ENCODE peak calls at places on chromosomes 2 and 18, in seven cellular contexts. One of them, this sample, is unnamed.

GRCh38 chr2:181264436-181264835 is 192.8 kb upstream of the ITGA4 start:
- DNase-seq in progenitor cell of endocrine pancreas: no peak
- DNase-seq in H9: no peak
- DNase-seq in foreskin fibroblast: peak; percentile 55
- DNase-seq in EL: peak; percentile 23
- DNase-seq in GM03348: no peak
- DNase-seq in amniotic stem cell: no peak
- DNase-seq in this sample: no peak

GRCh38 chr2:161416294-161416632 is at the start of gene TBR1:
- DNase-seq in progenitor cell of endocrine pancreas: no peak
- DNase-seq in H9: no peak
- DNase-seq in foreskin fibroblast: peak; percentile 29
- DNase-seq in EL: no peak
- DNase-seq in GM03348: no peak
- DNase-seq in amniotic stem cell: no peak
- DNase-seq in this sample: peak; percentile 36

GRCh38 chr18:37564796-37565137 is 831 bp downstream of the CELF4 start:
- DNase-seq in progenitor cell of endocrine pancreas: peak; percentile 82
- DNase-seq in H9: peak; percentile 82
- DNase-seq in foreskin fibroblast: peak; percentile 63
- DNase-seq in EL: peak; percentile 11
- DNase-seq in GM03348: peak; percentile 73
- DNase-seq in amniotic stem cell: peak; percentile 19
- DNase-seq in this sample: peak; percentile 64

GRCh38 chr2:179953359-179953758 is 53.7 kb downstream of the CWC22 start:
- DNase-seq in progenitor cell of endocrine pancreas: no peak
- DNase-seq in H9: no peak
- DNase-seq in foreskin fibroblast: no peak
- DNase-seq in EL: no peak
- DNase-seq in GM03348: no peak
- DNase-seq in amniotic stem cell: no peak
- DNase-seq in this sample: no peak

GRCh38 chr2:191995285-191995684 is 148.4 kb upstream of the CAVIN2 start:
- DNase-seq in progenitor cell of endocrine pancreas: no peak
- DNase-seq in H9: no peak
- DNase-seq in foreskin fibroblast: peak; percentile 51
- DNase-seq in EL: peak; percentile 12
- DNase-seq in GM03348: no peak
- DNase-seq in amniotic stem cell: no peak
- DNase-seq in this sample: no peak

GRCh38 chr2:104570259-104570658 is 283.7 kb upstream of the POU3F3 start:
- DNase-seq in progenitor cell of endocrine pancreas: no peak
- DNase-seq in H9: no peak
- DNase-seq in foreskin fibroblast: no peak
- DNase-seq in EL: no peak
- DNase-seq in GM03348: no peak
- DNase-seq in amniotic stem cell: no peak
- DNase-seq in this sample: no peak

GRCh38 chr2:104944495-104944894 is 90.6 kb downstream of the POU3F3 start:
- DNase-seq in progenitor cell of endocrine pancreas: no peak
- DNase-seq in H9: no peak
- DNase-seq in foreskin fibroblast: peak; percentile 14
- DNase-seq in EL: peak; percentile 1
- DNase-seq in GM03348: no peak
- DNase-seq in amniotic stem cell: no peak
- DNase-seq in this sample: no peak

GRCh38 chr18:32549248-32549842 is 78.7 kb upstream of the GAREM1 start:
- DNase-seq in progenitor cell of endocrine pancreas: peak; percentile 29
- DNase-seq in H9: peak; percentile 58
- DNase-seq in foreskin fibroblast: peak; percentile 63
- DNase-seq in EL: no peak
- DNase-seq in GM03348: peak; percentile 56
- DNase-seq in amniotic stem cell: no peak
- DNase-seq in this sample: peak; percentile 84

GRCh38 chr2:47334356-47335136 is 68.4 kb upstream of the MSH2 start:
- DNase-seq in progenitor cell of endocrine pancreas: no peak
- DNase-seq in H9: peak; percentile 84
- DNase-seq in foreskin fibroblast: no peak
- DNase-seq in EL: no peak
- DNase-seq in GM03348: no peak
- DNase-seq in amniotic stem cell: no peak
- DNase-seq in this sample: peak; percentile 54

GRCh38 chr2:230097424-230097823 is 28.7 kb upstream of the SLC16A14 start:
- DNase-seq in progenitor cell of endocrine pancreas: no peak
- DNase-seq in H9: no peak
- DNase-seq in foreskin fibroblast: no peak
- DNase-seq in EL: no peak
- DNase-seq in GM03348: no peak
- DNase-seq in amniotic stem cell: no peak
- DNase-seq in this sample: no peak

GRCh38 chr18:13273800-13274199 is 55.2 kb downstream of the LDLRAD4 start:
- DNase-seq in progenitor cell of endocrine pancreas: no peak
- DNase-seq in H9: no peak
- DNase-seq in foreskin fibroblast: no peak
- DNase-seq in EL: no peak
- DNase-seq in GM03348: no peak
- DNase-seq in amniotic stem cell: no peak
- DNase-seq in this sample: no peak

GRCh38 chr18:57775937-57776336 is 27.2 kb downstream of the ATP8B1 start:
- DNase-seq in progenitor cell of endocrine pancreas: no peak
- DNase-seq in H9: no peak
- DNase-seq in foreskin fibroblast: peak; percentile 69
- DNase-seq in EL: peak; percentile 33
- DNase-seq in GM03348: peak; percentile 29
- DNase-seq in amniotic stem cell: no peak
- DNase-seq in this sample: no peak

GRCh38 chr18:25786778-25787177 is 303.6 kb downstream of the SS18 start:
- DNase-seq in progenitor cell of endocrine pancreas: no peak
- DNase-seq in H9: no peak
- DNase-seq in foreskin fibroblast: peak; percentile 88
- DNase-seq in EL: peak; percentile 95
- DNase-seq in GM03348: peak; percentile 66
- DNase-seq in amniotic stem cell: peak; percentile 65
- DNase-seq in this sample: no peak

GRCh38 chr2:19228720-19229119 is 129.7 kb downstream of the OSR1 start:
- DNase-seq in progenitor cell of endocrine pancreas: no peak
- DNase-seq in H9: peak; percentile 86
- DNase-seq in foreskin fibroblast: no peak
- DNase-seq in EL: no peak
- DNase-seq in GM03348: no peak
- DNase-seq in amniotic stem cell: no peak
- DNase-seq in this sample: no peak

GRCh38 chr18:66079401-66079800 is 328.6 kb downstream of the CDH7 start:
- DNase-seq in progenitor cell of endocrine pancreas: no peak
- DNase-seq in H9: no peak
- DNase-seq in foreskin fibroblast: no peak
- DNase-seq in EL: no peak
- DNase-seq in GM03348: no peak
- DNase-seq in amniotic stem cell: no peak
- DNase-seq in this sample: no peak

GRCh38 chr2:177549171-177549570 is 156.6 kb downstream of the AGPS start:
- DNase-seq in progenitor cell of endocrine pancreas: no peak
- DNase-seq in H9: no peak
- DNase-seq in foreskin fibroblast: no peak
- DNase-seq in EL: no peak
- DNase-seq in GM03348: no peak
- DNase-seq in amniotic stem cell: no peak
- DNase-seq in this sample: no peak

GRCh38 chr18:26547302-26548143 is 830 bp downstream of the KCTD1 start:
- DNase-seq in progenitor cell of endocrine pancreas: peak; percentile 66
- DNase-seq in H9: peak; percentile 86
- DNase-seq in foreskin fibroblast: peak; percentile 91
- DNase-seq in EL: peak; percentile 80
- DNase-seq in GM03348: peak; percentile 82
- DNase-seq in amniotic stem cell: peak; percentile 29
- DNase-seq in this sample: no peak

GRCh38 chr18:6205706-6206105 is 209.0 kb downstream of the L3MBTL4 start:
- DNase-seq in progenitor cell of endocrine pancreas: no peak
- DNase-seq in H9: no peak
- DNase-seq in foreskin fibroblast: peak; percentile 6
- DNase-seq in EL: no peak
- DNase-seq in GM03348: peak; percentile 14
- DNase-seq in amniotic stem cell: no peak
- DNase-seq in this sample: no peak

GRCh38 chr2:217297096-217297495 is 437.2 kb upstream of the TNP1 start:
- DNase-seq in progenitor cell of endocrine pancreas: no peak
- DNase-seq in H9: no peak
- DNase-seq in foreskin fibroblast: no peak
- DNase-seq in EL: no peak
- DNase-seq in GM03348: no peak
- DNase-seq in amniotic stem cell: no peak
- DNase-seq in this sample: no peak

GRCh38 chr2:9538000-9538507 is 17.6 kb downstream of the ADAM17 start:
- DNase-seq in progenitor cell of endocrine pancreas: no peak
- DNase-seq in H9: no peak
- DNase-seq in foreskin fibroblast: peak; percentile 47
- DNase-seq in EL: peak; percentile 17
- DNase-seq in GM03348: peak; percentile 85
- DNase-seq in amniotic stem cell: no peak
- DNase-seq in this sample: no peak

GRCh38 chr18:9380101-9380500 is 45.5 kb downstream of the TWSG1 start:
- DNase-seq in progenitor cell of endocrine pancreas: no peak
- DNase-seq in H9: no peak
- DNase-seq in foreskin fibroblast: peak; percentile 65
- DNase-seq in EL: no peak
- DNase-seq in GM03348: peak; percentile 38
- DNase-seq in amniotic stem cell: no peak
- DNase-seq in this sample: peak; percentile 38

GRCh38 chr2:232532406-232532805 is 6.4 kb downstream of the CHRND start:
- DNase-seq in progenitor cell of endocrine pancreas: no peak
- DNase-seq in H9: no peak
- DNase-seq in foreskin fibroblast: no peak
- DNase-seq in EL: no peak
- DNase-seq in GM03348: no peak
- DNase-seq in amniotic stem cell: no peak
- DNase-seq in this sample: no peak

GRCh38 chr2:210072922-210073509 is 70.6 kb downstream of the RPE start:
- DNase-seq in progenitor cell of endocrine pancreas: no peak
- DNase-seq in H9: no peak
- DNase-seq in foreskin fibroblast: peak; percentile 67
- DNase-seq in EL: peak; percentile 39
- DNase-seq in GM03348: peak; percentile 57
- DNase-seq in amniotic stem cell: no peak
- DNase-seq in this sample: peak; percentile 30

GRCh38 chr2:121285077-121285449 is at the start of gene TFCP2L1:
- DNase-seq in progenitor cell of endocrine pancreas: peak; percentile 34
- DNase-seq in H9: peak; percentile 74
- DNase-seq in foreskin fibroblast: peak; percentile 33
- DNase-seq in EL: peak; percentile 9
- DNase-seq in GM03348: no peak
- DNase-seq in amniotic stem cell: no peak
- DNase-seq in this sample: peak; percentile 85

GRCh38 chr2:218622606-218623238 is 15.0 kb downstream of the PLCD4 start:
- DNase-seq in progenitor cell of endocrine pancreas: no peak
- DNase-seq in H9: no peak
- DNase-seq in foreskin fibroblast: peak; percentile 49
- DNase-seq in EL: peak; percentile 35
- DNase-seq in GM03348: no peak
- DNase-seq in amniotic stem cell: no peak
- DNase-seq in this sample: no peak

GRCh38 chr2:7572460-7572859 is 655.2 kb downstream of the RNF144A start:
- DNase-seq in progenitor cell of endocrine pancreas: no peak
- DNase-seq in H9: no peak
- DNase-seq in foreskin fibroblast: no peak
- DNase-seq in EL: no peak
- DNase-seq in GM03348: no peak
- DNase-seq in amniotic stem cell: no peak
- DNase-seq in this sample: peak; percentile 43

This sample was measured in NCI-H146.